ENCODE peak calls at places on chromosomes 4 and X, in eight cellular contexts. I, Y, Q, P, M, N, U and V are unnamed samples.
A peak's percentile ranks its signal among the peaks of the same experiment; 100 is the strongest.

GRCh38 chrX:12979011-12979629 is 4.2 kb downstream of the TMSB4X start:
- DNase-seq in Q (no peak), M (no peak), N (no peak), P (no peak), I (no peak), Y (no peak), U (no peak), V (no peak)

GRCh38 chr4:99047710-99048109 is 40.9 kb downstream of the ADH5 start:
- DNase-seq in P (no peak), N (no peak), M (no peak), Y (no peak), I (no peak), Q (no peak), U (no peak), V (no peak)

GRCh38 chrX:63746278-63746677 is 38.7 kb downstream of the ARHGEF9 start:
- DNase-seq in Y (no peak), I (peak; percentile 51), N (no peak), M (peak; percentile 1), P (no peak), Q (peak; percentile 59), U (no peak), V (no peak)

GRCh38 chr4:55321707-55322264 is 24.3 kb upstream of the SRD5A3 start:
- DNase-seq in Y (peak; percentile 70), M (no peak), Q (peak; percentile 88), N (peak; percentile 81), U (peak; percentile 59), P (peak; percentile 67), I (peak; percentile 66), V (no peak)

GRCh38 chr4:15544196-15544730 is 74.6 kb downstream of the CC2D2A start:
- DNase-seq in N (no peak), P (no peak), Y (no peak), U (no peak), Q (no peak), I (peak; percentile 39), M (no peak), V (no peak)

GRCh38 chrX:111823068-111823467 is 52.9 kb upstream of the TRPC5OS start:
- DNase-seq in N (no peak), Y (no peak), Q (no peak), P (no peak), I (no peak), U (no peak), M (no peak), V (no peak)

GRCh38 chrX:20116575-20117240 is at the start of gene MAP7D2:
- DNase-seq in U (no peak), Y (no peak), M (no peak), Q (no peak), N (peak; percentile 24), P (no peak), I (no peak), V (no peak)

GRCh38 chr4:141763373-141763772 is 127.0 kb downstream of the IL15 start:
- DNase-seq in Y (no peak), N (no peak), Q (no peak), M (no peak), P (no peak), I (no peak), U (no peak), V (no peak)

GRCh38 chr4:97653701-97654100 is 489.6 kb downstream of the STPG2 start:
- DNase-seq in U (no peak), Q (no peak), Y (no peak), N (no peak), P (peak; percentile 0), I (no peak), M (no peak), V (no peak)

GRCh38 chr4:108171541-108172230 is 3.0 kb upstream of the LEF1 start:
- DNase-seq in U (no peak), Q (peak; percentile 87), P (peak; percentile 15), Y (no peak), M (peak; percentile 60), N (no peak), I (peak; percentile 95), V (no peak)

GRCh38 chr4:122700178-122700725 is 32.3 kb upstream of the BBS12 start:
- DNase-seq in U (peak; percentile 32), P (peak; percentile 65), N (peak; percentile 60), M (no peak), I (no peak), Y (peak; percentile 85), Q (no peak), V (no peak)

GRCh38 chrX:121496966-121497365 is 449.6 kb downstream of the GLUD2 start:
- DNase-seq in P (peak; percentile 19), Y (no peak), Q (no peak), U (no peak), M (no peak), I (no peak), N (no peak), V (no peak)

GRCh38 chr4:154711522-154711921 is 32.3 kb upstream of the LRAT start:
- DNase-seq in N (no peak), Y (no peak), P (no peak), M (no peak), Q (no peak), U (no peak), I (no peak), V (no peak)

GRCh38 chr4:123452585-123452984 is 56.0 kb downstream of the SPRY1 start:
- DNase-seq in Y (peak; percentile 38), I (no peak), P (peak; percentile 87), M (no peak), U (peak; percentile 86), N (peak; percentile 59), Q (peak; percentile 77), V (no peak)

GRCh38 chr4:88613417-88613875 is 21.2 kb downstream of the HERC3 start:
- DNase-seq in Y (no peak), M (peak; percentile 32), P (peak; percentile 18), N (no peak), I (peak; percentile 47), U (no peak), Q (peak; percentile 43), V (no peak)

GRCh38 chr4:3871181-3871852 is 105.1 kb downstream of the ADRA2C start:
- DNase-seq in I (peak; percentile 13), P (no peak), M (no peak), N (no peak), Y (no peak), U (no peak), Q (peak; percentile 57), V (no peak)

GRCh38 chr4:35725131-35725530 is 519.2 kb downstream of the ARAP2 start:
- DNase-seq in I (no peak), U (no peak), N (no peak), Y (no peak), P (no peak), Q (no peak), M (no peak), V (no peak)

DNA sequence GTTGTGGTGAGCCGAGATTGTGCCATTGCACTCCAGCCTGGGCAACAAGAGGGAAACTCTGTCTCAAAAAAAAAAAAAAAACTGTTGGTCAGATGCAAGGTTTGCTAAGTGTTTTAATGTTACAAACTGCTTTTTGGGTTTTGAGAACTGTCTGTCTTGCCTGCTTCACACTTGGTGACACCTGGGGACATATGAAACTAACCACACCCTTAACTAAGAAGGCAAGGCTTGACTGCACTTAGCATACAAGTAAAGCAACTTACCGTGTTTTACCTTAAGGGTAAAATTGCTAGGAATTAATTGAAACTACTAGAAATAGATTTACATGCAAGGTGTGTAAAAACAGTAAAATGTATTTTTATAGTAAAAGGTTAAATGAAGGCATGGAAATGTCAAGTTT is 180.4 kb downstream of the OR13H1 start:
- DNase-seq in N (no peak), Q (no peak), M (no peak), U (no peak), P (no peak), I (no peak), Y (no peak), V (no peak)
- TF ChIP-seq CTCF in N (no peak), Q (no peak), M (no peak), U (no peak), P (no peak), I (no peak), Y (no peak), V (no peak)

GRCh38 chr4:144647095-144647959 is 1.4 kb downstream of the HHIP start:
- DNase-seq in U (no peak), M (no peak), I (peak; percentile 89), P (peak; percentile 68), Q (peak; percentile 45), N (no peak), Y (no peak), V (no peak)
- TF ChIP-seq CTCF in U (no peak), M (no peak), I (peak; percentile 63), P (no peak), Q (no peak), N (no peak), Y (no peak), V (no peak)

GRCh38 chrX:140701480-140701879 is 8.1 kb upstream of the LINC00632 start:
- DNase-seq in Y (no peak), N (no peak), Q (peak; percentile 12), U (no peak), P (peak; percentile 19), I (no peak), M (no peak), V (no peak)
- TF ChIP-seq CTCF in Y (peak; percentile 56), N (peak; percentile 19), Q (peak; percentile 43), U (no peak), P (peak; percentile 24), I (peak; percentile 36), M (no peak), V (peak; percentile 37)

DNA sequence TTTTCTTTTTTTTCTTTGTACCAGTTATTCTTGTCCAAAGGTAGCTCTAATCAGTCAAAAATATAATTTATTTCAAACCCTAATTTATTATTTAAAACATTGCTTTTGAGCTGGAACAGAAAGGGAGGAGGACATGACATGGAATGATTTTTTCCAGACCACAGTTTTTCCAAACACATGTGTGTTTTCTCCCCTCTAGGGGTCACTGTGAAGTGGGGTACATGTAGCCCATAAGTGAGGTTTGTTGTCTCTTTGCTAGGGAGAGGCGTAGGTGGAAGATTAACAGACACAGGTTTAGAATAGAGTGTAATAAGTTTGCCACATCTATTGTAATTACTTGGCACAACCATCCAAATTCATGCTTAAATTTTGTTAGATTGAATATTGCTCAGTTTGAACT is 83.0 kb downstream of the TNIP2 start:
- DNase-seq in Q (no peak), Y (no peak), M (no peak), N (no peak), I (no peak), P (no peak), U (no peak), V (no peak)
- TF ChIP-seq CTCF in Q (no peak), Y (no peak), M (peak; percentile 3), N (no peak), I (peak; percentile 34), P (peak; percentile 40), U (peak; percentile 30), V (peak; percentile 27)

GRCh38 chr4:133920236-133920635 is 281.4 kb downstream of the PABPC4L start:
- DNase-seq in P (peak; percentile 6), M (no peak), U (no peak), Y (no peak), Q (no peak), N (no peak), I (no peak), V (no peak)

GRCh38 chr4:133921280-133922195 is 280.1 kb downstream of the PABPC4L start:
- DNase-seq in Y (no peak), Q (no peak), M (no peak), N (no peak), P (peak; percentile 12), U (no peak), I (no peak), V (peak; percentile 7)
- TF ChIP-seq CTCF in Y (no peak), Q (no peak), M (no peak), N (no peak), P (peak; percentile 18), U (peak; percentile 10), I (peak; percentile 24), V (peak; percentile 61)

GRCh38 chrX:49043220-49043986 is at the start of gene TFE3:
- DNase-seq in Y (peak; percentile 98), N (peak; percentile 96), P (peak; percentile 98), Q (peak; percentile 99), I (peak; percentile 98), M (peak; percentile 90), U (peak; percentile 97), V (peak; percentile 55)
- TF ChIP-seq CTCF in Y (peak; percentile 72), N (peak; percentile 36), P (peak; percentile 44), Q (peak; percentile 33), I (peak; percentile 70), M (no peak), U (peak; percentile 55), V (peak; percentile 47)

GRCh38 chr4:112944006-112944405 is 105.4 kb upstream of the ANK2 start:
- DNase-seq in Y (no peak), I (no peak), U (no peak), Q (no peak), M (no peak), N (no peak), P (no peak), V (no peak)
- TF ChIP-seq CTCF in Y (no peak), I (no peak), U (no peak), Q (no peak), M (no peak), N (no peak), P (no peak), V (no peak)